ENCODE peak calls at places on chromosomes 13 and 19, in ten cellular contexts. N is H1; X is breast epithelium; F is mucosa of descending colon; C is pancreas; M is esophagus squamous epithelium; H is stomach; J is CD8-positive, alpha-beta memory T cell; D is hepatocyte; Q is body of pancreas. S is an unnamed sample. For H3K9me3, the result is how much of the 10 kb centered on the place peaks cover.

GRCh38 chr13:72150502-72150901 is 283.5 kb upstream of the DACH1 start:
- DNase-seq in D (no peak), C (no peak), J (no peak), M (no peak), N (no peak), Q (no peak), X (no peak), F (no peak), H (no peak), S (no peak)

GRCh38 chr19:16860996-16861395 is 27.8 kb upstream of the F2RL3 start:
- DNase-seq in C (no peak), X (no peak), N (no peak), F (no peak), D (no peak), H (no peak), M (no peak), J (no peak), Q (no peak), S (no peak)

GRCh38 chr19:47186337-47187022 is 44.5 kb downstream of the BBC3 start:
- DNase-seq in F (peak), C (no peak), D (no peak), X (no peak), N (no peak), M (no peak), J (peak), H (no peak), Q (no peak), S (no peak)

GRCh38 chr13:44458313-44458975 is 84.8 kb downstream of the SERP2 start:
- DNase-seq in Q (no peak), H (no peak), M (no peak), N (no peak), F (no peak), D (no peak), C (no peak), X (no peak), J (no peak), S (no peak)

GRCh38 chr19:16345457-16345856 is 20.8 kb downstream of the KLF2 start:
- DNase-seq in H (no peak), C (no peak), J (no peak), Q (no peak), M (no peak), X (no peak), F (no peak), D (no peak), N (no peak), S (no peak)

GRCh38 chr19:42475366-42475765 is 32.6 kb upstream of the CXCL17 start:
- DNase-seq in N (no peak), F (no peak), D (no peak), Q (no peak), C (no peak), H (no peak), M (no peak), X (no peak), J (no peak), S (no peak)

GRCh38 chr13:24923305-24923640 is 159.3 kb downstream of the RNF17 start:
- DNase-seq in Q (peak), N (no peak), J (no peak), H (no peak), M (no peak), D (peak), X (no peak), C (no peak), F (no peak), S (peak)

GRCh38 chr19:41311072-41311471 is 1.1 kb downstream of the CCDC97 start:
- DNase-seq in H (no peak), N (no peak), C (no peak), Q (no peak), M (no peak), D (no peak), F (no peak), J (no peak), X (no peak), S (no peak)

GRCh38 chr19:57269515-57270250 is 10.6 kb upstream of the ZNF460 start:
- DNase-seq in X (no peak), Q (no peak), C (no peak), H (no peak), F (no peak), D (peak), M (no peak), N (no peak), J (no peak), S (no peak)

GRCh38 chr13:72405441-72405840 is 322.0 kb downstream of the MZT1 start:
- DNase-seq in X (no peak), J (no peak), D (no peak), H (no peak), M (no peak), N (no peak), Q (no peak), C (no peak), F (no peak), S (no peak)

GRCh38 chr13:29909975-29910674 is 59.7 kb upstream of the UBL3 start:
- DNase-seq in D (no peak), F (no peak), J (no peak), N (no peak), M (no peak), X (no peak), H (no peak), C (no peak), Q (no peak), S (no peak)

GRCh38 chr19:53707278-53707677 is 75.5 kb downstream of the DPRX start:
- DNase-seq in Q (no peak), J (no peak), C (no peak), H (no peak), M (no peak), N (no peak), F (no peak), D (no peak), X (no peak), S (no peak)

GRCh38 chr13:72293206-72293605 is 426.2 kb upstream of the DACH1 start:
- DNase-seq in H (no peak), M (no peak), Q (no peak), J (no peak), F (no peak), N (no peak), D (no peak), C (no peak), X (no peak), S (no peak)

DNA sequence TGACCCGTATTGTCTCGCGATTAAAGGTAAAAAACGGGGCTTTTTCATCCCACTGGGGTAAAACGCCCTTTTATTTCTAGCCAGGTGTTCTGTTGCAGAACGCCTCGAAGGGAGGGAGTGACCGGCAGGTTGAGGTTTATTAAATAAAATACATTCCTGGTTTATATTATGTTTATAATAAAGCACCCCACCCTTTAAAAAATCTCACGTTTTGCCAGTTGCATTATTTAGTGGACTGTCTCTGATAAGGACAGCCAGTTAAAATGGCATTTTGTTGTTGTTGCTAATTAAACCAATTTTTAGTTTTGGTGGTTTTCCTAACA is 25.1 kb upstream of the ZNF850 start:
- DNase-seq in N (no peak), J (no peak), M (no peak), X (no peak), F (no peak), H (no peak), D (no peak), Q (no peak), C (no peak), S (no peak)
- H3K9me3 ChIP-seq in N (under half), J (under half), M (under half), X (half or more), F (half or more), H (half or more), D (under half), Q (under half), C (under half), S (under half)

GRCh38 chr19:29086646-29087045 is 126.3 kb downstream of the UQCRFS1 start:
- DNase-seq in X (no peak), N (no peak), M (no peak), F (no peak), H (no peak), J (no peak), C (no peak), Q (no peak), D (no peak), S (no peak)
- H3K9me3 ChIP-seq in X (under half), N (under half), M (under half), F (under half), H (under half), J (under half), C (under half), Q (under half), D (under half), S (under half)

DNA sequence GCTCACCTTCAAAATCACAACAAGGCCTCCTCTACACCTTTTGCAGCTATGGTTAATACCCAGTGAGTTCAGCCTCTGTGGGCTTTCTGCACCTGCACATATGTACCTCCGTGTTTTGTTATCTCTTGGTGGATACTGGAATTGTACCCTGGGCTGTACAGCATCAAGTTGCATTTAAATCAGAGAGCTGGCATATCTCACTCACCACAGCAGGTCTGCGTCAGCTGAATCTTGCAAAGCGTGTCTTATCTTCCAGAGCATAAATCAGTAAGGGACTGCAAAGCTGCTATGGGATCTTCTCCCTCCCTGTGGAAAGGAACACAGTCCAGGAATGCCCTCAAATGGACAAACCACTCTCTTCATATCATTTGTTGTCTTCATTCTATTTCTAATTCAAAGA is 1048.7 kb downstream of the UQCRFS1 start:
- DNase-seq in J (no peak), F (no peak), D (no peak), X (no peak), N (no peak), H (no peak), C (no peak), M (no peak), Q (no peak), S (no peak)
- H3K9me3 ChIP-seq in J (under half), F (under half), D (under half), X (under half), N (under half), H (under half), C (under half), M (under half), Q (under half), S (under half)

DNA sequence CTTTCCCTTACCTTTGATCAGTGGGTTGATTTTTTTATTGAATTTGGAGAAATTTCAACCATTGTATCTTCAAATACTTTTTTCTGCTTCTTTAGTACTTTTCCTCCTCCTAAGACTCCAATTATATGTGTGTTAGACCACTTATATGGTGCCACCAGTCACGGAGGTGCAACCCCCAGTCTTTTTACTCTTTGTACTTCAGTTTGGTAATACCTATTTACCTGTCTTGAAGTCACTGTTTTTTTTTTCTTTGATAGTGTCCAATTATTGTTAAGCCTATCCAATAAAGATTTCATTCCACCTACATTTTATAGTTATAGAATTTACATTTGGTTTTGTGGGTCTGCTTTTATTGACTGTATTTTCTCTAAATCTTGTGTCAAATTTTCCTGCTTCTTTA is 14.9 kb downstream of the ZNF283 start:
- DNase-seq in X (no peak), J (no peak), F (no peak), C (no peak), M (no peak), Q (no peak), N (no peak), D (no peak), H (no peak), S (no peak)
- H3K9me3 ChIP-seq in X (half or more), J (half or more), F (half or more), C (under half), M (under half), Q (under half), N (under half), D (half or more), H (half or more), S (half or more)